ENCODE peak calls at places on chromosomes 16 and 17, in nine cellular contexts. T is EL; C is GM13977; I is stimulated activated CD4-positive, alpha-beta T cell treated with anti-CD3 and anti-CD28 coated beads, Interleukin-1b, Interleukin-23, amount 100 ng/mL, for 48 hours; L is activated CD4-positive, alpha-beta T cell treated with anti-CD3 and anti-CD28 coated beads, Interleukin-2, amount 10 ng/mL, durations not matched to agents 7 days and 5 days; K is anterior cingulate cortex; X is left ventricle myocardium superior; A is glutamatergic neuron; N is caudate nucleus. M is an unnamed sample.

GRCh38 chr17:38693700-38694329 is 11.3 kb upstream of the MLLT6 start:
- DNase-seq in N (no peak), A (no peak), L (no peak), T (peak; percentile 48), K (peak; percentile 19), I (no peak), X (peak; percentile 94), C (no peak), M (peak; percentile 89)

GRCh38 chr16:14015948-14016347 is 55.2 kb upstream of the MRTFB start:
- DNase-seq in K (no peak), N (no peak), L (no peak), T (peak; percentile 84), C (no peak), A (no peak), X (no peak), I (no peak), M (no peak)

GRCh38 chr17:31428111-31428510 is 36.6 kb downstream of the RAB11FIP4 start:
- DNase-seq in K (no peak), N (no peak), I (no peak), A (no peak), T (no peak), L (no peak), C (no peak), X (no peak), M (no peak)

GRCh38 chr16:75385507-75386152 is 47.7 kb downstream of the CFDP1 start:
- DNase-seq in T (peak; percentile 82), C (peak; percentile 61), X (no peak), L (peak; percentile 22), N (no peak), K (peak; percentile 44), A (no peak), I (no peak), M (no peak)

GRCh38 chr17:67642488-67642887 is 75.2 kb upstream of the NOL11 start:
- DNase-seq in N (no peak), C (no peak), L (no peak), K (peak; percentile 61), T (no peak), I (no peak), A (no peak), X (no peak), M (no peak)

GRCh38 chr17:55152236-55152635 is 112.5 kb upstream of the HLF start:
- DNase-seq in K (no peak), T (no peak), C (no peak), L (no peak), X (no peak), I (no peak), N (no peak), A (no peak), M (no peak)

GRCh38 chr17:72123964-72124791 is 3.4 kb downstream of the SOX9 start:
- DNase-seq in A (peak; percentile 54), L (no peak), N (no peak), X (peak; percentile 43), C (no peak), I (no peak), T (no peak), K (no peak), M (no peak)

GRCh38 chr17:42017866-42018200 is 594 bp upstream of the DNAJC7 start:
- DNase-seq in N (no peak), C (peak; percentile 64), I (peak; percentile 41), A (no peak), L (no peak), K (no peak), T (no peak), X (no peak), M (no peak)

GRCh38 chr17:50274142-50274944 is at the start of gene TMEM92:
- DNase-seq in A (no peak), X (no peak), C (peak; percentile 21), N (no peak), I (no peak), K (no peak), T (no peak), L (no peak), M (peak; percentile 63)

GRCh38 chr17:66847704-66848103 is 12.8 kb downstream of the CACNG5 start:
- DNase-seq in N (no peak), L (no peak), C (no peak), A (no peak), I (no peak), K (no peak), T (no peak), X (no peak), M (no peak)

GRCh38 chr16:21233521-21234150 is at the start of gene ANKS4B:
- DNase-seq in N (no peak), C (no peak), A (no peak), K (no peak), X (no peak), L (no peak), I (no peak), T (no peak), M (peak; percentile 79)

GRCh38 chr17:45311406-45311761 is 5.4 kb downstream of the MAP3K14 start:
- DNase-seq in I (no peak), N (no peak), A (no peak), T (no peak), C (no peak), K (no peak), X (no peak), L (no peak), M (no peak)

GRCh38 chr17:45791935-45792334 is 7.8 kb downstream of the CRHR1 start:
- DNase-seq in L (no peak), T (no peak), I (no peak), X (no peak), N (no peak), C (no peak), A (no peak), K (no peak), M (peak; percentile 16)

GRCh38 chr17:36980281-36980761 is 31.6 kb downstream of the AATF start:
- DNase-seq in X (no peak), N (no peak), L (no peak), C (no peak), T (peak; percentile 14), K (no peak), A (no peak), I (no peak), M (no peak)

GRCh38 chr16:16007743-16008111 is 58.3 kb downstream of the ABCC1 start:
- DNase-seq in C (peak; percentile 86), T (no peak), X (no peak), A (no peak), I (no peak), L (no peak), N (no peak), K (no peak), M (no peak)

GRCh38 chr17:35373984-35374765 is 754 bp upstream of the SLFN11 start:
- DNase-seq in I (peak; percentile 59), X (peak; percentile 79), T (peak; percentile 67), N (no peak), A (peak; percentile 46), L (peak; percentile 42), C (peak; percentile 41), K (no peak), M (peak; percentile 31)

GRCh38 chr17:1022278-1023024 is 25.5 kb downstream of the TIMM22 start:
- DNase-seq in X (peak; percentile 84), N (no peak), K (peak; percentile 54), A (no peak), I (no peak), C (no peak), L (no peak), T (no peak), M (no peak)

GRCh38 chr17:1038459-1039118 is 41.7 kb downstream of the TIMM22 start:
- DNase-seq in T (no peak), I (no peak), A (no peak), L (no peak), K (no peak), X (no peak), N (no peak), C (no peak), M (no peak)

GRCh38 chr16:68539704-68540370 is 746 bp downstream of the ZFP90 start:
- DNase-seq in C (peak; percentile 42), L (peak; percentile 40), N (peak; percentile 27), T (peak; percentile 22), X (no peak), I (no peak), K (peak; percentile 7), A (peak; percentile 61), M (no peak)

GRCh38 chr16:85390511-85391174 is 222.5 kb upstream of the GSE1 start:
- DNase-seq in L (no peak), X (peak; percentile 80), T (peak; percentile 98), K (no peak), N (no peak), I (no peak), C (no peak), A (peak; percentile 27), M (peak; percentile 89)

GRCh38 chr16:4320571-4321137 is 4.8 kb downstream of the GLIS2 start:
- DNase-seq in I (no peak), C (no peak), L (no peak), T (no peak), K (no peak), A (no peak), N (no peak), X (no peak), M (no peak)

GRCh38 chr17:50660042-50660886 is 25.6 kb downstream of the ABCC3 start:
- DNase-seq in K (no peak), N (no peak), X (peak; percentile 63), L (no peak), C (no peak), T (peak; percentile 56), A (no peak), I (no peak), M (no peak)

M was measured in mucosa of gallbladder.